ENCODE peak calls at places on chromosomes 4 and X, in five cellular contexts. C is PC-3, F is GM13976, T is NCI-H187, N is A673. V is an unnamed sample.

GRCh38 chr4:77385124-77385969 is 220.3 kb upstream of the CXCL13 start:
- DNase-seq in F (peak), C (peak), N (peak), T (peak), V (peak)

GRCh38 chr4:4781936-4782754 is 77.3 kb upstream of the MSX1 start:
- DNase-seq in C (no peak), N (no peak), F (no peak), T (no peak), V (no peak)

GRCh38 chr4:77465271-77465670 is 140.3 kb upstream of the CXCL13 start:
- DNase-seq in C (peak), F (peak), T (no peak), N (peak), V (no peak)

GRCh38 chrX:15493118-15494082 is at the start of gene PIR:
- DNase-seq in C (peak), N (peak), F (peak), T (peak), V (peak)

GRCh38 chrX:9786839-9787635 is 808 bp downstream of the SHROOM2 start:
- DNase-seq in C (peak), N (no peak), F (no peak), T (no peak), V (no peak)

GRCh38 chrX:22742174-22742573 is 257.6 kb upstream of the DDX53 start:
- DNase-seq in T (no peak), N (peak), C (peak), F (no peak), V (no peak)

GRCh38 chr4:140568507-140569306 is at the start of gene UCP1:
- DNase-seq in C (no peak), F (peak), T (no peak), N (peak), V (no peak)

GRCh38 chrX:73922856-73923429 is 359.9 kb downstream of the CHIC1 start:
- DNase-seq in N (no peak), F (no peak), C (peak), T (no peak), V (no peak)

GRCh38 chrX:50618788-50619558 is 148.3 kb upstream of the DGKK start:
- DNase-seq in F (no peak), T (no peak), N (peak), C (no peak), V (no peak)

GRCh38 chr4:2793578-2793919 is 664 bp downstream of the SH3BP2 start:
- DNase-seq in F (no peak), C (peak), T (no peak), N (peak), V (no peak)

GRCh38 chr4:47837582-47838294 is at the start of gene CORIN:
- DNase-seq in N (no peak), T (no peak), F (no peak), C (peak), V (no peak)

GRCh38 chr4:87839309-87839946 is 6.7 kb downstream of the MEPE start:
- DNase-seq in F (no peak), N (peak), T (no peak), C (peak), V (no peak)

GRCh38 chrX:71996138-71996537 is 85.5 kb downstream of the NHSL2 start:
- DNase-seq in F (no peak), N (no peak), C (peak), T (no peak), V (no peak)

GRCh38 chr4:25879991-25880641 is 17.3 kb upstream of the SEL1L3 start:
- DNase-seq in F (peak), T (no peak), N (no peak), C (no peak), V (no peak)

GRCh38 chr4:144787365-144788263 is 141.7 kb downstream of the HHIP start:
- DNase-seq in N (peak), T (no peak), F (peak), C (peak), V (no peak)

GRCh38 chr4:6472387-6473263 is at the start of gene PPP2R2C:
- DNase-seq in C (peak), T (no peak), N (no peak), F (peak), V (no peak)